ENCODE peak calls at places on chromosome 13, in five cellular contexts. T, Q, H, N and K are unnamed samples.

GRCh38 chr13:51235186-51235585 is 13.0 kb downstream of the FAM124A start:
- DNase-seq in Q (no peak), T (no peak), N (no peak), H (no peak), K (no peak)

GRCh38 chr13:40433577-40433976 is 232.9 kb downstream of the FOXO1 start:
- DNase-seq in H (no peak), N (no peak), T (no peak), Q (no peak), K (no peak)

GRCh38 chr13:21079206-21079605 is 17.8 kb upstream of the LATS2 start:
- DNase-seq in N (no peak), H (no peak), T (peak), Q (no peak), K (no peak)

GRCh38 chr13:27131202-27131623 is 40.4 kb downstream of the USP12 start:
- DNase-seq in H (no peak), N (no peak), T (peak), Q (no peak), K (peak)

GRCh38 chr13:59846845-59847620 is 316.7 kb downstream of the DIAPH3 start:
- DNase-seq in H (no peak), Q (peak), T (peak), N (no peak), K (no peak)

GRCh38 chr13:26971990-26972888 is 199.4 kb downstream of the USP12 start:
- DNase-seq in H (no peak), Q (peak), T (peak), N (no peak), K (peak)

GRCh38 chr13:33512880-33513554 is 227.5 kb upstream of the STARD13 start:
- DNase-seq in T (no peak), N (no peak), H (no peak), Q (no peak), K (no peak)

GRCh38 chr13:94309997-94310842 is 169.3 kb downstream of the DCT start:
- DNase-seq in Q (no peak), N (no peak), H (no peak), T (peak), K (no peak)

GRCh38 chr13:24233351-24233901 is 72.9 kb downstream of the SPATA13 start:
- DNase-seq in H (peak), T (peak), N (no peak), Q (no peak), K (no peak)